ENCODE peak calls at places on chromosomes 3 and 15, in six cellular contexts. One of them, this sample, is unnamed.

GRCh38 chr3:122560680-122561079 is 3.4 kb downstream of the PARP9 start:
- DNase-seq in AML-193: peak
- DNase-seq in MM.1S: peak
- DNase-seq in uterus: peak
- DNase-seq in A549: peak
- DNase-seq in GM23248: peak
- DNase-seq in this sample: no peak

GRCh38 chr3:181724432-181724740 is 12.7 kb downstream of the SOX2 start:
- DNase-seq in GM23248: no peak
- DNase-seq in AML-193: no peak
- DNase-seq in A549: no peak
- DNase-seq in uterus: no peak
- DNase-seq in MM.1S: no peak
- DNase-seq in this sample: no peak

GRCh38 chr15:89323825-89324224 is 10.8 kb downstream of the POLG start:
- DNase-seq in MM.1S: no peak
- DNase-seq in AML-193: no peak
- DNase-seq in A549: no peak
- DNase-seq in uterus: no peak
- DNase-seq in GM23248: no peak
- DNase-seq in this sample: no peak

GRCh38 chr3:13199006-13199776 is 126.0 kb upstream of the IQSEC1 start:
- DNase-seq in uterus: no peak
- DNase-seq in A549: no peak
- DNase-seq in MM.1S: no peak
- DNase-seq in AML-193: no peak
- DNase-seq in GM23248: no peak
- DNase-seq in this sample: no peak

GRCh38 chr15:83559310-83559966 is 94.5 kb upstream of the ADAMTSL3 start:
- DNase-seq in GM23248: peak
- DNase-seq in uterus: peak
- DNase-seq in A549: peak
- DNase-seq in MM.1S: peak
- DNase-seq in AML-193: peak
- DNase-seq in this sample: no peak

GRCh38 chr15:57857871-57858270 is 151.4 kb downstream of the POLR2M start:
- DNase-seq in MM.1S: peak
- DNase-seq in A549: no peak
- DNase-seq in uterus: no peak
- DNase-seq in GM23248: no peak
- DNase-seq in AML-193: no peak
- DNase-seq in this sample: no peak

GRCh38 chr3:195128255-195129071 is 142.5 kb downstream of the XXYLT1 start:
- DNase-seq in GM23248: peak
- DNase-seq in A549: no peak
- DNase-seq in MM.1S: peak
- DNase-seq in AML-193: no peak
- DNase-seq in uterus: no peak
- DNase-seq in this sample: no peak

GRCh38 chr3:178352300-178353021 is 183.8 kb upstream of the KCNMB2 start:
- DNase-seq in uterus: no peak
- DNase-seq in A549: peak
- DNase-seq in AML-193: no peak
- DNase-seq in GM23248: peak
- DNase-seq in MM.1S: no peak
- DNase-seq in this sample: no peak

GRCh38 chr15:75840659-75841058 is 2.6 kb upstream of the UBE2Q2 start:
- DNase-seq in GM23248: peak
- DNase-seq in uterus: peak
- DNase-seq in A549: peak
- DNase-seq in MM.1S: no peak
- DNase-seq in AML-193: no peak
- DNase-seq in this sample: no peak

GRCh38 chr15:42084465-42085235 is 9.7 kb downstream of the PLA2G4D start:
- DNase-seq in GM23248: peak
- DNase-seq in A549: peak
- DNase-seq in MM.1S: peak
- DNase-seq in uterus: peak
- DNase-seq in AML-193: peak
- DNase-seq in this sample: peak

GRCh38 chr3:13698498-13698897 is 149.6 kb downstream of the FBLN2 start:
- DNase-seq in GM23248: no peak
- DNase-seq in uterus: no peak
- DNase-seq in AML-193: no peak
- DNase-seq in A549: no peak
- DNase-seq in MM.1S: no peak
- DNase-seq in this sample: no peak

GRCh38 chr15:99014803-99015676 is 7.4 kb upstream of the PGPEP1L start:
- DNase-seq in uterus: peak
- DNase-seq in A549: peak
- DNase-seq in AML-193: peak
- DNase-seq in GM23248: peak
- DNase-seq in MM.1S: peak
- DNase-seq in this sample: no peak

GRCh38 chr3:192916455-192917257 is 1.0 kb downstream of the MB21D2 start:
- DNase-seq in GM23248: peak
- DNase-seq in A549: peak
- DNase-seq in MM.1S: no peak
- DNase-seq in uterus: peak
- DNase-seq in AML-193: no peak
- DNase-seq in this sample: peak

GRCh38 chr3:52463420-52463819 is 8.0 kb downstream of the NISCH start:
- DNase-seq in AML-193: no peak
- DNase-seq in uterus: no peak
- DNase-seq in GM23248: no peak
- DNase-seq in A549: no peak
- DNase-seq in MM.1S: no peak
- DNase-seq in this sample: no peak

GRCh38 chr15:77819841-77820728 is 187.4 kb upstream of the LINGO1 start:
- DNase-seq in A549: peak
- DNase-seq in uterus: no peak
- DNase-seq in AML-193: no peak
- DNase-seq in MM.1S: peak
- DNase-seq in GM23248: peak
- DNase-seq in this sample: no peak

GRCh38 chr3:82927309-82928253 is 1166.1 kb upstream of the GBE1 start:
- DNase-seq in A549: peak
- DNase-seq in AML-193: no peak
- DNase-seq in MM.1S: peak
- DNase-seq in uterus: no peak
- DNase-seq in GM23248: no peak
- DNase-seq in this sample: no peak

GRCh38 chr15:72375846-72376581 is at the start of gene HEXA:
- DNase-seq in A549: peak
- DNase-seq in uterus: peak
- DNase-seq in MM.1S: peak
- DNase-seq in AML-193: peak
- DNase-seq in GM23248: peak
- DNase-seq in this sample: peak

GRCh38 chr15:62901087-62901486 is 141.5 kb upstream of the TPM1 start:
- DNase-seq in A549: no peak
- DNase-seq in GM23248: no peak
- DNase-seq in AML-193: no peak
- DNase-seq in MM.1S: no peak
- DNase-seq in uterus: no peak
- DNase-seq in this sample: no peak

GRCh38 chr15:39400821-39401550 is 179.9 kb upstream of the THBS1 start:
- DNase-seq in A549: no peak
- DNase-seq in uterus: no peak
- DNase-seq in AML-193: no peak
- DNase-seq in MM.1S: no peak
- DNase-seq in GM23248: peak
- DNase-seq in this sample: no peak

GRCh38 chr3:118245312-118245711 is 789.3 kb downstream of the IGSF11 start:
- DNase-seq in uterus: no peak
- DNase-seq in MM.1S: no peak
- DNase-seq in GM23248: no peak
- DNase-seq in A549: no peak
- DNase-seq in AML-193: no peak
- DNase-seq in this sample: no peak

GRCh38 chr15:86347245-86347644 is 267.6 kb downstream of the AGBL1 start:
- DNase-seq in uterus: no peak
- DNase-seq in GM23248: no peak
- DNase-seq in MM.1S: no peak
- DNase-seq in A549: no peak
- DNase-seq in AML-193: no peak
- DNase-seq in this sample: no peak

This sample was measured in caudate nucleus.